ENCODE peak calls at places on chromosome 10, in ten cellular contexts. C is KBM-7; A is AG09319; D is HepG2; K is stimulated activated CD8-positive, alpha-beta memory T cell treated with anti-CD3 and anti-CD28 coated beads, Interleukin-2, amount 100 ng/mL, for 1 hour; U is DMS79 treated with DMSO at 0.1 percent for 48 hours; Z is activated naive CD4-positive, alpha-beta T cell; J is left ventricle myocardium superior; N is GM04504; G is M059J. M is an unnamed sample.

GRCh38 chr10:16967866-16968721 is 150.9 kb upstream of the RSU1 start:
- DNase-seq in C (no peak), A (no peak), D (peak), K (no peak), U (no peak), Z (no peak), J (peak), N (no peak), G (peak), M (no peak)

GRCh38 chr10:76309744-76310441 is 878.5 kb downstream of the LRMDA start:
- DNase-seq in C (no peak), A (no peak), D (no peak), K (no peak), U (no peak), Z (no peak), J (no peak), N (no peak), G (peak), M (no peak)

GRCh38 chr10:110340122-110340521 is 35.4 kb upstream of the SMNDC1 start:
- DNase-seq in C (no peak), A (no peak), D (no peak), K (no peak), U (no peak), Z (no peak), J (no peak), N (no peak), G (no peak), M (no peak)

GRCh38 chr10:113053091-113053490 is 103.0 kb downstream of the TCF7L2 start:
- DNase-seq in C (no peak), A (no peak), D (no peak), K (no peak), U (no peak), Z (no peak), J (peak), N (no peak), G (no peak), M (peak)

GRCh38 chr10:11183000-11183399 is 165.3 kb downstream of the CELF2 start:
- DNase-seq in C (peak), A (no peak), D (no peak), K (no peak), U (no peak), Z (no peak), J (no peak), N (no peak), G (no peak), M (no peak)

GRCh38 chr10:71082930-71083329 is 129.4 kb upstream of the UNC5B start:
- DNase-seq in C (no peak), A (no peak), D (no peak), K (no peak), U (no peak), Z (no peak), J (no peak), N (no peak), G (no peak), M (no peak)

GRCh38 chr10:79050896-79051555 is 17.7 kb upstream of the ZMIZ1 start:
- DNase-seq in C (no peak), A (no peak), D (no peak), K (no peak), U (no peak), Z (no peak), J (no peak), N (no peak), G (no peak), M (no peak)

GRCh38 chr10:96797485-96797884 is 34.6 kb upstream of the LCOR start:
- DNase-seq in C (no peak), A (no peak), D (no peak), K (no peak), U (no peak), Z (no peak), J (no peak), N (no peak), G (no peak), M (no peak)

GRCh38 chr10:60735244-60735643 is 43.0 kb upstream of the CDK1 start:
- DNase-seq in C (no peak), A (no peak), D (no peak), K (no peak), U (peak), Z (no peak), J (no peak), N (no peak), G (no peak), M (no peak)

GRCh38 chr10:117272195-117273076 is 31.5 kb downstream of the SLC18A2 start:
- DNase-seq in C (no peak), A (no peak), D (no peak), K (no peak), U (no peak), Z (no peak), J (no peak), N (no peak), G (no peak), M (no peak)